ENCODE peak calls at places on chromosomes 7 and 10, in seven cellular contexts. W is GM23248, Q is MCF 10A, E is H54, N is RPMI7951, J is HTR-8/SVneo, C is ELR. Z is an unnamed sample.

GRCh38 chr10:7230036-7230435 is 180.8 kb downstream of the SFMBT2 start:
- DNase-seq in W (no peak), Q (no peak), E (no peak), N (no peak), J (no peak), C (no peak), Z (no peak)

GRCh38 chr7:103989785-103990775 is 622 bp upstream of the RELN start:
- DNase-seq in W (peak; percentile 54), Q (no peak), E (no peak), N (no peak), J (peak; percentile 10), C (peak; percentile 46), Z (peak; percentile 23)

GRCh38 chr7:150471886-150472285 is 21.5 kb downstream of the GIMAP8 start:
- DNase-seq in W (no peak), Q (no peak), E (no peak), N (no peak), J (no peak), C (no peak), Z (no peak)

GRCh38 chr10:52451817-52452216 is 137.7 kb downstream of the DKK1 start:
- DNase-seq in W (peak; percentile 91), Q (peak; percentile 88), E (no peak), N (peak; percentile 77), J (peak; percentile 51), C (peak; percentile 96), Z (peak; percentile 94)

GRCh38 chr10:17607603-17608332 is 9.4 kb downstream of the HACD1 start:
- DNase-seq in W (peak; percentile 75), Q (peak; percentile 70), E (peak; percentile 20), N (peak; percentile 64), J (peak; percentile 38), C (peak; percentile 72), Z (peak; percentile 62)

GRCh38 chr7:127683776-127684681 is 32.0 kb downstream of the SND1 start:
- DNase-seq in W (peak; percentile 57), Q (no peak), E (no peak), N (no peak), J (no peak), C (no peak), Z (no peak)

GRCh38 chr10:110973400-110973799 is 54.0 kb downstream of the SHOC2 start:
- DNase-seq in W (no peak), Q (no peak), E (no peak), N (no peak), J (no peak), C (no peak), Z (no peak)

GRCh38 chr7:71752171-71752935 is 620.4 kb downstream of the GALNT17 start:
- DNase-seq in W (peak; percentile 46), Q (no peak), E (peak; percentile 20), N (peak; percentile 12), J (no peak), C (no peak), Z (no peak)

GRCh38 chr7:147081117-147081516 is 964.5 kb downstream of the CNTNAP2 start:
- DNase-seq in W (peak; percentile 0), Q (no peak), E (no peak), N (no peak), J (no peak), C (no peak), Z (no peak)

GRCh38 chr7:135929249-135929648 is 47.9 kb downstream of the MTPN start:
- DNase-seq in W (no peak), Q (no peak), E (no peak), N (no peak), J (no peak), C (no peak), Z (no peak)

GRCh38 chr7:35446091-35446490 is 192.2 kb upstream of the TBX20 start:
- DNase-seq in W (no peak), Q (no peak), E (no peak), N (no peak), J (no peak), C (no peak), Z (no peak)

GRCh38 chr10:128210215-128211063 is 84.2 kb upstream of the MKI67 start:
- DNase-seq in W (peak; percentile 47), Q (peak; percentile 53), E (no peak), N (peak; percentile 21), J (peak; percentile 34), C (no peak), Z (peak; percentile 14)

GRCh38 chr10:12915637-12916168 is 85.8 kb downstream of the CCDC3 start:
- DNase-seq in W (no peak), Q (no peak), E (no peak), N (no peak), J (no peak), C (no peak), Z (no peak)

GRCh38 chr7:43487731-43488073 is 95.2 kb upstream of the STK17A start:
- DNase-seq in W (no peak), Q (no peak), E (no peak), N (no peak), J (no peak), C (no peak), Z (no peak)

GRCh38 chr7:133703547-133703946 is 423.6 kb upstream of the LRGUK start:
- DNase-seq in W (peak; percentile 89), Q (no peak), E (no peak), N (peak; percentile 51), J (peak; percentile 7), C (peak; percentile 91), Z (no peak)

GRCh38 chr10:95201736-95202135 is 7.7 kb downstream of the ACSM6 start:
- DNase-seq in W (peak; percentile 74), Q (peak; percentile 86), E (peak; percentile 76), N (peak; percentile 60), J (peak; percentile 40), C (peak; percentile 89), Z (no peak)

GRCh38 chr10:130202984-130203617 is 66.9 kb downstream of the GLRX3 start:
- DNase-seq in W (no peak), Q (no peak), E (no peak), N (no peak), J (no peak), C (no peak), Z (no peak)

GRCh38 chr7:82600601-82601000 is 157.0 kb upstream of the CACNA2D1 start:
- DNase-seq in W (no peak), Q (no peak), E (no peak), N (no peak), J (no peak), C (peak; percentile 6), Z (no peak)

GRCh38 chr7:47893238-47893637 is 55.0 kb downstream of the PKD1L1 start:
- DNase-seq in W (peak; percentile 16), Q (peak; percentile 31), E (peak; percentile 65), N (no peak), J (peak; percentile 41), C (peak; percentile 30), Z (no peak)

GRCh38 chr10:110336111-110336721 is 31.5 kb upstream of the SMNDC1 start:
- DNase-seq in W (peak; percentile 99), Q (peak; percentile 96), E (peak; percentile 82), N (peak; percentile 94), J (peak; percentile 58), C (peak; percentile 97), Z (no peak)

GRCh38 chr7:114715907-114716306 is 206.0 kb upstream of the MDFIC start:
- DNase-seq in W (peak; percentile 53), Q (peak; percentile 39), E (peak; percentile 7), N (peak; percentile 36), J (no peak), C (peak; percentile 72), Z (peak; percentile 50)

GRCh38 chr10:29078919-29079318 is 210.0 kb upstream of the LYZL1 start:
- DNase-seq in W (no peak), Q (no peak), E (no peak), N (no peak), J (no peak), C (no peak), Z (no peak)

GRCh38 chr10:104208730-104209129 is 23.4 kb downstream of the CFAP43 start:
- DNase-seq in W (peak; percentile 21), Q (no peak), E (no peak), N (no peak), J (no peak), C (no peak), Z (no peak)

GRCh38 chr7:152883858-152884257 is 124.3 kb downstream of the ACTR3B start:
- DNase-seq in W (no peak), Q (no peak), E (no peak), N (no peak), J (no peak), C (no peak), Z (no peak)

GRCh38 chr10:57654856-57655255 is 612.8 kb downstream of the IPMK start:
- DNase-seq in W (no peak), Q (no peak), E (no peak), N (no peak), J (no peak), C (no peak), Z (no peak)

GRCh38 chr7:46461334-46461777 is 540.3 kb upstream of the IGFBP3 start:
- DNase-seq in W (no peak), Q (no peak), E (no peak), N (peak; percentile 52), J (no peak), C (no peak), Z (no peak)

GRCh38 chr10:91088300-91089140 is 131.9 kb upstream of the PCGF5 start:
- DNase-seq in W (peak; percentile 42), Q (peak; percentile 27), E (no peak), N (peak; percentile 34), J (peak; percentile 20), C (peak; percentile 54), Z (no peak)

GRCh38 chr10:60687679-60688078 is 90.6 kb upstream of the CDK1 start:
- DNase-seq in W (no peak), Q (no peak), E (no peak), N (no peak), J (no peak), C (no peak), Z (no peak)

GRCh38 chr7:18895456-18895855 is 222.0 kb downstream of the TWIST1 start:
- DNase-seq in W (peak; percentile 79), Q (peak; percentile 60), E (peak; percentile 13), N (peak; percentile 83), J (peak; percentile 23), C (peak; percentile 97), Z (no peak)

GRCh38 chr7:105088456-105088855 is 74.5 kb downstream of the KMT2E start:
- DNase-seq in W (no peak), Q (no peak), E (no peak), N (no peak), J (no peak), C (no peak), Z (no peak)

GRCh38 chr7:153507885-153508284 is 544.3 kb upstream of the DPP6 start:
- DNase-seq in W (no peak), Q (no peak), E (no peak), N (no peak), J (no peak), C (no peak), Z (no peak)

GRCh38 chr7:105978035-105978434 is 15.0 kb downstream of the CDHR3 start:
- DNase-seq in W (no peak), Q (no peak), E (no peak), N (no peak), J (no peak), C (no peak), Z (no peak)

GRCh38 chr7:81499262-81500116 is 270.4 kb downstream of the HGF start:
- DNase-seq in W (peak; percentile 82), Q (peak; percentile 80), E (peak; percentile 18), N (peak; percentile 79), J (peak; percentile 9), C (peak; percentile 73), Z (peak; percentile 75)

Z was measured in foreskin melanocyte.